ENCODE peak calls at places on chromosomes 16 and 17, in four cellular contexts. One of them, this sample, is unnamed.

GRCh38 chr16:87297918-87298631 is 19.1 kb downstream of the C16orf95 start:
- DNase-seq in HCT116: no peak
- DNase-seq in K562: peak
- DNase-seq in H1: no peak
- DNase-seq in this sample: peak

GRCh38 chr16:66693088-66693487 is 3.5 kb downstream of the CMTM4 start:
- DNase-seq in K562: no peak
- DNase-seq in HCT116: no peak
- DNase-seq in H1: no peak
- DNase-seq in this sample: no peak

GRCh38 chr17:7857724-7858486 is at the start of gene CYB5D1:
- DNase-seq in K562: peak
- DNase-seq in H1: no peak
- DNase-seq in HCT116: peak
- DNase-seq in this sample: no peak

GRCh38 chr17:10843806-10844205 is 5.9 kb upstream of the PIRT start:
- DNase-seq in HCT116: no peak
- DNase-seq in H1: no peak
- DNase-seq in K562: no peak
- DNase-seq in this sample: no peak

GRCh38 chr16:88310796-88311605 is 71.8 kb upstream of the ZNF469 start:
- DNase-seq in HCT116: no peak
- DNase-seq in K562: no peak
- DNase-seq in H1: no peak
- DNase-seq in this sample: no peak

GRCh38 chr17:76449126-76449525 is 3.8 kb downstream of the UBE2O start:
- DNase-seq in H1: no peak
- DNase-seq in K562: no peak
- DNase-seq in HCT116: no peak
- DNase-seq in this sample: no peak

GRCh38 chr16:81189100-81189664 is 49.3 kb upstream of the BCO1 start:
- DNase-seq in HCT116: no peak
- DNase-seq in K562: no peak
- DNase-seq in H1: no peak
- DNase-seq in this sample: peak

GRCh38 chr17:80263253-80264047 is 2.8 kb downstream of the RNF213 start:
- DNase-seq in K562: no peak
- DNase-seq in H1: no peak
- DNase-seq in HCT116: no peak
- DNase-seq in this sample: no peak

GRCh38 chr16:27404163-27404823 is 2.3 kb downstream of the IL21R start:
- DNase-seq in H1: no peak
- DNase-seq in HCT116: no peak
- DNase-seq in K562: no peak
- DNase-seq in this sample: no peak

GRCh38 chr17:42879596-42879985 is 21.0 kb upstream of the G6PC1 start:
- DNase-seq in HCT116: no peak
- DNase-seq in H1: no peak
- DNase-seq in K562: peak
- DNase-seq in this sample: no peak

GRCh38 chr16:529012-529575 is 1.6 kb downstream of the CAPN15 start:
- DNase-seq in HCT116: no peak
- DNase-seq in H1: no peak
- DNase-seq in K562: no peak
- DNase-seq in this sample: no peak

GRCh38 chr17:4956493-4957061 is 5.7 kb downstream of the ENO3 start:
- DNase-seq in HCT116: no peak
- DNase-seq in K562: no peak
- DNase-seq in H1: no peak
- DNase-seq in this sample: no peak

GRCh38 chr16:25210758-25211157 is 6.0 kb upstream of the AQP8 start:
- DNase-seq in HCT116: no peak
- DNase-seq in H1: no peak
- DNase-seq in K562: peak
- DNase-seq in this sample: no peak

GRCh38 chr17:6195123-6195522 is 124.9 kb downstream of the WSCD1 start:
- DNase-seq in K562: no peak
- DNase-seq in H1: no peak
- DNase-seq in HCT116: no peak
- DNase-seq in this sample: no peak

GRCh38 chr16:23257682-23258081 is 44.4 kb upstream of the SCNN1B start:
- DNase-seq in H1: no peak
- DNase-seq in K562: no peak
- DNase-seq in HCT116: no peak
- DNase-seq in this sample: peak

GRCh38 chr16:8505327-8505991 is 84.9 kb downstream of the TMEM114 start:
- DNase-seq in H1: no peak
- DNase-seq in HCT116: no peak
- DNase-seq in K562: no peak
- DNase-seq in this sample: no peak

GRCh38 chr17:68613739-68614298 is 12.7 kb upstream of the FAM20A start:
- DNase-seq in HCT116: peak
- DNase-seq in H1: peak
- DNase-seq in K562: peak
- DNase-seq in this sample: peak

GRCh38 chr17:3888343-3889171 is 4.3 kb downstream of the CAMKK1 start:
- DNase-seq in HCT116: peak
- DNase-seq in H1: no peak
- DNase-seq in K562: peak
- DNase-seq in this sample: no peak

GRCh38 chr17:47978324-47978723 is 7.4 kb downstream of the CDK5RAP3 start:
- DNase-seq in HCT116: no peak
- DNase-seq in H1: no peak
- DNase-seq in K562: peak
- DNase-seq in this sample: peak

GRCh38 chr17:74335529-74336062 is 9.6 kb downstream of the KIF19 start:
- DNase-seq in H1: no peak
- DNase-seq in HCT116: no peak
- DNase-seq in K562: no peak
- DNase-seq in this sample: no peak

GRCh38 chr17:45675012-45675411 is 109.1 kb upstream of the CRHR1 start:
- DNase-seq in K562: no peak
- DNase-seq in HCT116: no peak
- DNase-seq in H1: no peak
- DNase-seq in this sample: no peak

GRCh38 chr17:82065638-82066303 is at the start of gene DUS1L:
- DNase-seq in HCT116: no peak
- DNase-seq in K562: peak
- DNase-seq in H1: no peak
- DNase-seq in this sample: peak

GRCh38 chr17:78779848-78780247 is 2.2 kb downstream of the CYTH1 start:
- DNase-seq in H1: no peak
- DNase-seq in HCT116: no peak
- DNase-seq in K562: no peak
- DNase-seq in this sample: no peak

GRCh38 chr16:17377360-17378324 is 93.1 kb downstream of the XYLT1 start:
- DNase-seq in H1: no peak
- DNase-seq in K562: no peak
- DNase-seq in HCT116: no peak
- DNase-seq in this sample: no peak

GRCh38 chr17:46818319-46818928 is at the start of gene WNT3:
- DNase-seq in K562: peak
- DNase-seq in HCT116: no peak
- DNase-seq in H1: no peak
- DNase-seq in this sample: peak

GRCh38 chr17:42428141-42428944 is 5.3 kb upstream of the CAVIN1 start:
- DNase-seq in HCT116: peak
- DNase-seq in K562: no peak
- DNase-seq in H1: no peak
- DNase-seq in this sample: peak

GRCh38 chr16:81798311-81799137 is 19.4 kb downstream of the PLCG2 start:
- DNase-seq in K562: no peak
- DNase-seq in H1: no peak
- DNase-seq in HCT116: no peak
- DNase-seq in this sample: no peak

GRCh38 chr17:27384261-27384701 is 72.0 kb upstream of the KSR1 start:
- DNase-seq in HCT116: no peak
- DNase-seq in H1: no peak
- DNase-seq in K562: no peak
- DNase-seq in this sample: peak

GRCh38 chr17:80927791-80928216 is 63.8 kb upstream of the CHMP6 start:
- DNase-seq in H1: no peak
- DNase-seq in HCT116: no peak
- DNase-seq in K562: no peak
- DNase-seq in this sample: no peak

GRCh38 chr16:31213877-31214704 is at the start of gene TRIM72:
- DNase-seq in H1: no peak
- DNase-seq in HCT116: peak
- DNase-seq in K562: peak
- DNase-seq in this sample: no peak

GRCh38 chr16:86118467-86119307 is 219.7 kb downstream of the IRF8 start:
- DNase-seq in K562: no peak
- DNase-seq in H1: no peak
- DNase-seq in HCT116: no peak
- DNase-seq in this sample: no peak

GRCh38 chr17:76755285-76755684 is 17.4 kb downstream of the MFSD11 start:
- DNase-seq in H1: no peak
- DNase-seq in K562: no peak
- DNase-seq in HCT116: no peak
- DNase-seq in this sample: no peak

GRCh38 chr17:7020894-7021664 is 1.8 kb upstream of the BCL6B start:
- DNase-seq in H1: no peak
- DNase-seq in K562: no peak
- DNase-seq in HCT116: no peak
- DNase-seq in this sample: no peak

GRCh38 chr16:83940157-83940556 is 12.9 kb upstream of the OSGIN1 start:
- DNase-seq in H1: no peak
- DNase-seq in K562: no peak
- DNase-seq in HCT116: no peak
- DNase-seq in this sample: no peak

GRCh38 chr16:83939266-83939856 is 13.7 kb upstream of the OSGIN1 start:
- DNase-seq in HCT116: no peak
- DNase-seq in H1: no peak
- DNase-seq in K562: no peak
- DNase-seq in this sample: no peak

GRCh38 chr16:83942815-83943515 is 10.1 kb upstream of the OSGIN1 start:
- DNase-seq in H1: no peak
- DNase-seq in HCT116: no peak
- DNase-seq in K562: no peak
- DNase-seq in this sample: no peak

GRCh38 chr16:83942074-83942473 is 11.0 kb upstream of the OSGIN1 start:
- DNase-seq in K562: no peak
- DNase-seq in H1: no peak
- DNase-seq in HCT116: no peak
- DNase-seq in this sample: no peak

GRCh38 chr16:83940630-83941378 is 12.2 kb upstream of the OSGIN1 start:
- DNase-seq in HCT116: no peak
- DNase-seq in K562: no peak
- DNase-seq in H1: no peak
- DNase-seq in this sample: no peak
- TF ChIP-seq JUND in HCT116: no peak
- TF ChIP-seq JUND in K562: no peak
- TF ChIP-seq JUND in H1: no peak
- TF ChIP-seq JUND in this sample: no peak

GRCh38 chr16:73093146-73094144 is 45.5 kb upstream of the ZFHX3 start:
- DNase-seq in K562: no peak
- DNase-seq in HCT116: no peak
- DNase-seq in H1: no peak
- DNase-seq in this sample: no peak

GRCh38 chr16:73095142-73095791 is 47.3 kb upstream of the ZFHX3 start:
- DNase-seq in K562: no peak
- DNase-seq in H1: no peak
- DNase-seq in HCT116: no peak
- DNase-seq in this sample: no peak

GRCh38 chr16:73096510-73096909 is 48.6 kb upstream of the ZFHX3 start:
- DNase-seq in H1: no peak
- DNase-seq in HCT116: no peak
- DNase-seq in K562: no peak
- DNase-seq in this sample: no peak

GRCh38 chr16:73094371-73094770 is 46.4 kb upstream of the ZFHX3 start:
- DNase-seq in HCT116: no peak
- DNase-seq in K562: no peak
- DNase-seq in H1: no peak
- DNase-seq in this sample: no peak

GRCh38 chr16:73095885-73096341 is 48.0 kb upstream of the ZFHX3 start:
- DNase-seq in HCT116: no peak
- DNase-seq in H1: no peak
- DNase-seq in K562: no peak
- DNase-seq in this sample: no peak
- TF ChIP-seq JUND in HCT116: no peak
- TF ChIP-seq JUND in H1: no peak
- TF ChIP-seq JUND in K562: no peak
- TF ChIP-seq JUND in this sample: no peak

GRCh38 chr16:68374251-68374805 is 63.5 kb downstream of the PRMT7 start:
- DNase-seq in HCT116: no peak
- DNase-seq in K562: no peak
- DNase-seq in H1: no peak
- DNase-seq in this sample: no peak
- TF ChIP-seq JUND in HCT116: no peak
- TF ChIP-seq JUND in K562: no peak
- TF ChIP-seq JUND in H1: no peak
- TF ChIP-seq JUND in this sample: no peak

DNA sequence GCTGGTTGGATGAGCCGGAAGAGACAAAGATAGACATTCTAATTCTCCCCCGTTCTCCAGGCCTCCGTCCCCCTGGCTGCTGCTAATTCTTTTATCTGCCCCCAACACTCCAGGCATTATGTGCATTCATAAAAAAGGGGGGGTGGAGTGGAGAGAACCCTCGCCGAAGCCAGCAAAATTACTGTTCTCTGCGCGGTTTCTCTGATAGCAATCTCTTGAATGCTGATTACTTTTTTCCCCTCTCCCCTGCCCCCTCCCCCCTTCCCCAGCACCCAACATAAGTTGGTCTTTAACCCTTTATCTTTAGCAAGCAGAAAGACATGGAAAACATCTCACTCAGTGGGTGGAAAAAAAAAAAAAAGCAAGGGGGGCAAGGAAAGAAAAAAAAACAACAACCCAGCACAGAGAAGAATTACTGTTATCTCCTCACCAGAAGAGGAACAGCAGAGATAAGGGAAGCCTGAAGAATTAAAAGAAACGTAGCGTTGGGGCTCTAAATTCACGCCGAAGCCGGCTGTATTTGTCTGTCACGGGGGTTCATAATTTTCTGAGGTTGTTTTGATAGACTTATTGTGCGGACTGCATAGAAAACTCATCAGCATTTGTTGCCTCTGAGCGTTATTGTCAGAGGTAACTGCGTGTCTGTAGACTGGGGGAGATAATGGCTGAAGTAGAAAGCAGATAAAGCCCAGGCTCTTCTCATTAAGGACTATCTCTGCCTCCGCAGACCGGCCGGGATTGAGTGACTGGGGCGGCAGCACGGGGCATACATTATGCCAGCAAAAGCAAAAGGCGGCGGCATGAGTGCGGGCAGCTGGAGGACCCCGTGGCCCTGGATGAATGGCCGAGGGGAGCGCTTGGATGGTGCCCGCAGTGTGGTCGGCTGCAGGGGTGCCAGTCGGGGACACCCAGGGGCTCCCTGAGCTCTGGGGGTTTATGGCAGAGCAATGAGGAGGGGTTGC is 126.9 kb downstream of the MRM1 start:
- DNase-seq in K562: peak
- DNase-seq in HCT116: no peak
- DNase-seq in H1: no peak
- DNase-seq in this sample: no peak
- TF ChIP-seq JUND in K562: peak
- TF ChIP-seq JUND in HCT116: no peak
- TF ChIP-seq JUND in H1: no peak
- TF ChIP-seq JUND in this sample: no peak

GRCh38 chr17:38797828-38798227 is 1.5 kb downstream of the PIP4K2B start:
- DNase-seq in K562: no peak
- DNase-seq in H1: no peak
- DNase-seq in HCT116: no peak
- DNase-seq in this sample: no peak
- TF ChIP-seq JUND in K562: no peak
- TF ChIP-seq JUND in H1: no peak
- TF ChIP-seq JUND in HCT116: no peak
- TF ChIP-seq JUND in this sample: no peak